ENCODE peak calls at places on chromosomes 6 and 20, in seven cellular contexts. One of them, this sample, is unnamed.
A peak's percentile ranks its signal among the peaks of the same experiment; 100 is the strongest.

GRCh38 chr20:9290331-9290730 is 221.4 kb downstream of the PLCB4 start:
- DNase-seq in left ventricle myocardium inferior: no peak
- DNase-seq in K562: no peak
- DNase-seq in HFFc6: no peak
- DNase-seq in nephron progenitor cell: no peak
- DNase-seq in cardiac fibroblast: no peak
- DNase-seq in mesothelial cell of epicardium: no peak
- DNase-seq in this sample: no peak

GRCh38 chr20:19691125-19691524 is 66.9 kb upstream of the RIN2 start:
- DNase-seq in left ventricle myocardium inferior: peak; percentile 31
- DNase-seq in K562: no peak
- DNase-seq in HFFc6: no peak
- DNase-seq in nephron progenitor cell: no peak
- DNase-seq in cardiac fibroblast: no peak
- DNase-seq in mesothelial cell of epicardium: no peak
- DNase-seq in this sample: no peak

GRCh38 chr6:139965393-139965792 is 590.9 kb upstream of the CITED2 start:
- DNase-seq in left ventricle myocardium inferior: no peak
- DNase-seq in K562: no peak
- DNase-seq in HFFc6: no peak
- DNase-seq in nephron progenitor cell: no peak
- DNase-seq in cardiac fibroblast: peak; percentile 16
- DNase-seq in mesothelial cell of epicardium: no peak
- DNase-seq in this sample: no peak

GRCh38 chr6:49110876-49111275 is 352.2 kb downstream of the MMUT start:
- DNase-seq in left ventricle myocardium inferior: no peak
- DNase-seq in K562: no peak
- DNase-seq in HFFc6: no peak
- DNase-seq in nephron progenitor cell: no peak
- DNase-seq in cardiac fibroblast: no peak
- DNase-seq in mesothelial cell of epicardium: no peak
- DNase-seq in this sample: no peak

GRCh38 chr6:92810913-92811312 is 608.4 kb downstream of the EPHA7 start:
- DNase-seq in left ventricle myocardium inferior: no peak
- DNase-seq in K562: peak; percentile 10
- DNase-seq in HFFc6: no peak
- DNase-seq in nephron progenitor cell: peak; percentile 54
- DNase-seq in cardiac fibroblast: peak; percentile 23
- DNase-seq in mesothelial cell of epicardium: peak; percentile 47
- DNase-seq in this sample: no peak

GRCh38 chr6:4371207-4371921 is 236.0 kb upstream of the ECI2 start:
- DNase-seq in left ventricle myocardium inferior: peak; percentile 79
- DNase-seq in K562: peak; percentile 91
- DNase-seq in HFFc6: peak; percentile 91
- DNase-seq in nephron progenitor cell: no peak
- DNase-seq in cardiac fibroblast: peak; percentile 85
- DNase-seq in mesothelial cell of epicardium: no peak
- DNase-seq in this sample: no peak

GRCh38 chr20:50193169-50193850 is 2.7 kb downstream of the CEBPB start:
- DNase-seq in left ventricle myocardium inferior: no peak
- DNase-seq in K562: peak; percentile 39
- DNase-seq in HFFc6: peak; percentile 66
- DNase-seq in nephron progenitor cell: no peak
- DNase-seq in cardiac fibroblast: peak; percentile 44
- DNase-seq in mesothelial cell of epicardium: no peak
- DNase-seq in this sample: no peak

GRCh38 chr6:125789576-125790402 is 971 bp upstream of the NCOA7 start:
- DNase-seq in left ventricle myocardium inferior: peak; percentile 48
- DNase-seq in K562: peak; percentile 91
- DNase-seq in HFFc6: peak; percentile 26
- DNase-seq in nephron progenitor cell: peak; percentile 24
- DNase-seq in cardiac fibroblast: peak; percentile 59
- DNase-seq in mesothelial cell of epicardium: peak; percentile 42
- DNase-seq in this sample: peak; percentile 10

GRCh38 chr20:34673411-34673810 is 3.5 kb downstream of the PIGU start:
- DNase-seq in left ventricle myocardium inferior: no peak
- DNase-seq in K562: no peak
- DNase-seq in HFFc6: no peak
- DNase-seq in nephron progenitor cell: no peak
- DNase-seq in cardiac fibroblast: no peak
- DNase-seq in mesothelial cell of epicardium: no peak
- DNase-seq in this sample: no peak

GRCh38 chr20:16475225-16475624 is 98.0 kb downstream of the KIF16B start:
- DNase-seq in left ventricle myocardium inferior: no peak
- DNase-seq in K562: peak; percentile 6
- DNase-seq in HFFc6: no peak
- DNase-seq in nephron progenitor cell: no peak
- DNase-seq in cardiac fibroblast: no peak
- DNase-seq in mesothelial cell of epicardium: no peak
- DNase-seq in this sample: no peak

GRCh38 chr6:4093288-4093687 is 14.4 kb upstream of the FAM217A start:
- DNase-seq in left ventricle myocardium inferior: no peak
- DNase-seq in K562: no peak
- DNase-seq in HFFc6: no peak
- DNase-seq in nephron progenitor cell: no peak
- DNase-seq in cardiac fibroblast: no peak
- DNase-seq in mesothelial cell of epicardium: no peak
- DNase-seq in this sample: no peak

GRCh38 chr20:23477223-23477622 is 13.7 kb upstream of the CST8 start:
- DNase-seq in left ventricle myocardium inferior: no peak
- DNase-seq in K562: no peak
- DNase-seq in HFFc6: no peak
- DNase-seq in nephron progenitor cell: no peak
- DNase-seq in cardiac fibroblast: no peak
- DNase-seq in mesothelial cell of epicardium: no peak
- DNase-seq in this sample: no peak

GRCh38 chr6:119445666-119446622 is 96.4 kb upstream of the MAN1A1 start:
- DNase-seq in left ventricle myocardium inferior: no peak
- DNase-seq in K562: peak; percentile 36
- DNase-seq in HFFc6: no peak
- DNase-seq in nephron progenitor cell: no peak
- DNase-seq in cardiac fibroblast: peak; percentile 81
- DNase-seq in mesothelial cell of epicardium: no peak
- DNase-seq in this sample: no peak

GRCh38 chr6:166005401-166005845 is 162.2 kb downstream of the TBXT start:
- DNase-seq in left ventricle myocardium inferior: peak; percentile 70
- DNase-seq in K562: no peak
- DNase-seq in HFFc6: no peak
- DNase-seq in nephron progenitor cell: peak; percentile 37
- DNase-seq in cardiac fibroblast: peak; percentile 54
- DNase-seq in mesothelial cell of epicardium: peak; percentile 56
- DNase-seq in this sample: no peak

GRCh38 chr6:23081701-23082100 is 512.3 kb downstream of the HDGFL1 start:
- DNase-seq in left ventricle myocardium inferior: no peak
- DNase-seq in K562: no peak
- DNase-seq in HFFc6: no peak
- DNase-seq in nephron progenitor cell: no peak
- DNase-seq in cardiac fibroblast: peak; percentile 11
- DNase-seq in mesothelial cell of epicardium: no peak
- DNase-seq in this sample: no peak

GRCh38 chr6:81750660-81751387 is 1.7 kb downstream of the TENT5A start:
- DNase-seq in left ventricle myocardium inferior: no peak
- DNase-seq in K562: no peak
- DNase-seq in HFFc6: peak; percentile 24
- DNase-seq in nephron progenitor cell: no peak
- DNase-seq in cardiac fibroblast: peak; percentile 49
- DNase-seq in mesothelial cell of epicardium: no peak
- DNase-seq in this sample: no peak

GRCh38 chr20:431012-431904 is 23.2 kb downstream of the RBCK1 start:
- DNase-seq in left ventricle myocardium inferior: peak; percentile 50
- DNase-seq in K562: peak; percentile 71
- DNase-seq in HFFc6: peak; percentile 61
- DNase-seq in nephron progenitor cell: peak; percentile 54
- DNase-seq in cardiac fibroblast: peak; percentile 59
- DNase-seq in mesothelial cell of epicardium: no peak
- DNase-seq in this sample: no peak

GRCh38 chr20:25987073-25987927 is 290.6 kb upstream of the ZNF337 start:
- DNase-seq in left ventricle myocardium inferior: peak; percentile 34
- DNase-seq in K562: peak; percentile 20
- DNase-seq in HFFc6: peak; percentile 18
- DNase-seq in nephron progenitor cell: no peak
- DNase-seq in cardiac fibroblast: peak; percentile 56
- DNase-seq in mesothelial cell of epicardium: no peak
- DNase-seq in this sample: peak; percentile 46

GRCh38 chr20:50257860-50258259 is 67.2 kb downstream of the CEBPB start:
- DNase-seq in left ventricle myocardium inferior: no peak
- DNase-seq in K562: no peak
- DNase-seq in HFFc6: no peak
- DNase-seq in nephron progenitor cell: no peak
- DNase-seq in cardiac fibroblast: no peak
- DNase-seq in mesothelial cell of epicardium: no peak
- DNase-seq in this sample: no peak

GRCh38 chr6:2684059-2684749 is 66.5 kb downstream of the MYLK4 start:
- DNase-seq in left ventricle myocardium inferior: no peak
- DNase-seq in K562: peak; percentile 67
- DNase-seq in HFFc6: no peak
- DNase-seq in nephron progenitor cell: no peak
- DNase-seq in cardiac fibroblast: peak; percentile 92
- DNase-seq in mesothelial cell of epicardium: no peak
- DNase-seq in this sample: no peak

GRCh38 chr6:105484238-105485161 is 81.6 kb upstream of the PREP start:
- DNase-seq in left ventricle myocardium inferior: no peak
- DNase-seq in K562: peak; percentile 31
- DNase-seq in HFFc6: peak; percentile 52
- DNase-seq in nephron progenitor cell: no peak
- DNase-seq in cardiac fibroblast: peak; percentile 74
- DNase-seq in mesothelial cell of epicardium: no peak
- DNase-seq in this sample: no peak

GRCh38 chr6:135280375-135281136 is 99.4 kb downstream of the MYB start:
- DNase-seq in left ventricle myocardium inferior: no peak
- DNase-seq in K562: peak; percentile 62
- DNase-seq in HFFc6: no peak
- DNase-seq in nephron progenitor cell: no peak
- DNase-seq in cardiac fibroblast: peak; percentile 27
- DNase-seq in mesothelial cell of epicardium: no peak
- DNase-seq in this sample: no peak

GRCh38 chr6:160300076-160300695 is 41.6 kb upstream of the SLC22A2 start:
- DNase-seq in left ventricle myocardium inferior: no peak
- DNase-seq in K562: peak; percentile 6
- DNase-seq in HFFc6: no peak
- DNase-seq in nephron progenitor cell: peak; percentile 55
- DNase-seq in cardiac fibroblast: no peak
- DNase-seq in mesothelial cell of epicardium: no peak
- DNase-seq in this sample: no peak

GRCh38 chr20:55266361-55266760 is 739.0 kb downstream of the CBLN4 start:
- DNase-seq in left ventricle myocardium inferior: no peak
- DNase-seq in K562: no peak
- DNase-seq in HFFc6: no peak
- DNase-seq in nephron progenitor cell: no peak
- DNase-seq in cardiac fibroblast: no peak
- DNase-seq in mesothelial cell of epicardium: no peak
- DNase-seq in this sample: no peak

GRCh38 chr6:79525272-79526100 is 11.7 kb downstream of the LCA5 start:
- DNase-seq in left ventricle myocardium inferior: no peak
- DNase-seq in K562: peak; percentile 88
- DNase-seq in HFFc6: no peak
- DNase-seq in nephron progenitor cell: peak; percentile 8
- DNase-seq in cardiac fibroblast: peak; percentile 87
- DNase-seq in mesothelial cell of epicardium: no peak
- DNase-seq in this sample: no peak

GRCh38 chr6:86978251-86978650 is 40.9 kb downstream of the HTR1E start:
- DNase-seq in left ventricle myocardium inferior: no peak
- DNase-seq in K562: no peak
- DNase-seq in HFFc6: no peak
- DNase-seq in nephron progenitor cell: no peak
- DNase-seq in cardiac fibroblast: no peak
- DNase-seq in mesothelial cell of epicardium: no peak
- DNase-seq in this sample: no peak
- TF ChIP-seq CTCF in left ventricle myocardium inferior: no peak
- TF ChIP-seq CTCF in K562: no peak
- TF ChIP-seq CTCF in HFFc6: no peak
- TF ChIP-seq CTCF in nephron progenitor cell: no peak
- TF ChIP-seq CTCF in cardiac fibroblast: no peak
- TF ChIP-seq CTCF in mesothelial cell of epicardium: no peak
- TF ChIP-seq CTCF in this sample: no peak

DNA sequence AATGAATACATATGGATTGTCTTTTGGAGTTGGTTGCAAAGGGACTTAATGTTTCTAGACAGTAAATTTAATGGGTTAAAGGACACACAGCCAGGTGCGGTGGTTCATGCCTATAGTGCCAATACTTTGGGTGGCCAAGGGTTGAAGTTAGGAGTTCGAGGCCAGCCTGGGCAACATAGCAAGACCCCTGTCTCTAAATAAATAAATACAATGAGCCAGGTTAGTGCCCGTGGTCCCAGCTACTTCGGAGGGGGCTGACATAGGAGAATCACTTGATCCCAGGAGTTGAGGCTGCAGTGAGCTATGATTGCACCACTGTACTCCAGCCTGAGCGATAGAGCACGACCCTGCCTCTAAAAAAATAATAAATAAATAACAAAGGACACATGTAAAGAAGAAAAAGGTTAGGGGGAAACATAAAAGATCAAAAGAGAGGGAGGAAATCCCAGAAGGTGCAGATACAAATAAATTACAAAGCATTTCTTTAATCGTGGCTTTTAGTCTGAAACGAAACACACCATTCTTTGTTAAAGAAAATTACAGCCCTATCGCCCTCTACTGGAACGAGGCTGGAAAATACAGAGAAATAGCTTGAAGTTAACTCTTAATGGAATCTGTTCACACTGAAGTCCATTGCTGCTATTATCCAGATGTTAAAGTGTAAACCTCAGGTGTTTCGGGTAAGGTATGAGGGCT is 42.6 kb upstream of the SCML4 start:
- DNase-seq in left ventricle myocardium inferior: no peak
- DNase-seq in K562: peak; percentile 47
- DNase-seq in HFFc6: peak; percentile 22
- DNase-seq in nephron progenitor cell: no peak
- DNase-seq in cardiac fibroblast: peak; percentile 66
- DNase-seq in mesothelial cell of epicardium: no peak
- DNase-seq in this sample: no peak
- TF ChIP-seq CTCF in left ventricle myocardium inferior: peak; percentile 58
- TF ChIP-seq CTCF in K562: peak; percentile 31
- TF ChIP-seq CTCF in HFFc6: peak; percentile 74
- TF ChIP-seq CTCF in nephron progenitor cell: peak; percentile 57
- TF ChIP-seq CTCF in cardiac fibroblast: peak; percentile 50
- TF ChIP-seq CTCF in mesothelial cell of epicardium: peak; percentile 18
- TF ChIP-seq CTCF in this sample: peak; percentile 82

DNA sequence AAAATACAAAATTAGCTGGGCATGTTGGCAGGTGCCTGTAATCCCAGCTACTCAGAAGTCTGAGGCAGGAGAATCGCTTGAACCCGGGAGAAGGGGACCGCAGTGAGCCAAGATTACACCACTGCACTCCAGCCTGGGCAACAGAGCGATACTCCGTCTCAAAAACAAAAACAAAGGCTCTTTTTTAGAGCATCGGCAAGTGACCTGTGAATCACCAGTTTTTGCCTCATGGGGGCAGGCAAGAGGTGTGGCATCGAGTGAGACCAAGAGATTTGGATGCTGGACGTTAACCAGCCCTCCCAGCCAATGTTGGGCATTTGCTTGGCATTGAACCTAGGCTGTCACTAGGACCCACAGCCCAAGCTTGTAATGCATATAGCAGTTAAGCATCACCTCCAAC is 14.6 kb upstream of the CDK5RAP1 start:
- DNase-seq in left ventricle myocardium inferior: peak; percentile 39
- DNase-seq in K562: peak; percentile 63
- DNase-seq in HFFc6: peak; percentile 37
- DNase-seq in nephron progenitor cell: peak; percentile 23
- DNase-seq in cardiac fibroblast: peak; percentile 63
- DNase-seq in mesothelial cell of epicardium: no peak
- DNase-seq in this sample: no peak
- TF ChIP-seq CTCF in left ventricle myocardium inferior: peak; percentile 70
- TF ChIP-seq CTCF in K562: peak; percentile 66
- TF ChIP-seq CTCF in HFFc6: peak; percentile 72
- TF ChIP-seq CTCF in nephron progenitor cell: peak; percentile 48
- TF ChIP-seq CTCF in cardiac fibroblast: peak; percentile 58
- TF ChIP-seq CTCF in mesothelial cell of epicardium: peak; percentile 20
- TF ChIP-seq CTCF in this sample: peak; percentile 23

GRCh38 chr6:123565529-123565928 is 71.2 kb downstream of the TRDN start:
- DNase-seq in left ventricle myocardium inferior: no peak
- DNase-seq in K562: no peak
- DNase-seq in HFFc6: no peak
- DNase-seq in nephron progenitor cell: no peak
- DNase-seq in cardiac fibroblast: no peak
- DNase-seq in mesothelial cell of epicardium: no peak
- DNase-seq in this sample: no peak
- TF ChIP-seq CTCF in left ventricle myocardium inferior: no peak
- TF ChIP-seq CTCF in K562: no peak
- TF ChIP-seq CTCF in HFFc6: no peak
- TF ChIP-seq CTCF in nephron progenitor cell: no peak
- TF ChIP-seq CTCF in cardiac fibroblast: no peak
- TF ChIP-seq CTCF in mesothelial cell of epicardium: no peak
- TF ChIP-seq CTCF in this sample: no peak

This sample was measured in CD8-positive, alpha-beta T cell.